ENCODE peak calls at places on chromosome 15, in ten cellular contexts. P is endodermal cell, M is sigmoid colon, K is right lobe of liver, N is PC-9, F is A673, C is pancreas, X is brain microvascular endothelial cell, H is neural progenitor cell, T is upper lobe of right lung. Y is an unnamed sample. For H3K27me3, the result is how much of the 10 kb centered on the place peaks cover.

GRCh38 chr15:88256261-88257230 is at the start of gene NTRK3:
- DNase-seq in P (peak), M (no peak), K (no peak), N (no peak), F (peak), C (no peak), T (peak), X (no peak), H (peak), Y (no peak)

GRCh38 chr15:58036579-58036978 is 28.9 kb downstream of the ALDH1A2 start:
- DNase-seq in K (no peak), P (no peak), C (no peak), X (no peak), H (no peak), N (no peak), M (no peak), F (no peak), T (no peak), Y (no peak)

GRCh38 chr15:94381384-94381783 is 150.0 kb downstream of the MCTP2 start:
- DNase-seq in X (no peak), H (no peak), K (no peak), P (peak), N (no peak), T (no peak), C (no peak), F (no peak), M (no peak), Y (no peak)

GRCh38 chr15:69853572-69853971 is 244.1 kb downstream of the TLE3 start:
- DNase-seq in H (peak), N (peak), F (peak), T (no peak), K (no peak), X (peak), M (no peak), P (peak), C (no peak), Y (no peak)

GRCh38 chr15:67175643-67176071 is 78.8 kb downstream of the AAGAB start:
- DNase-seq in M (peak), X (no peak), T (no peak), K (peak), P (peak), F (peak), C (no peak), N (no peak), H (no peak), Y (no peak)

GRCh38 chr15:40941528-40942336 is 11.5 kb upstream of the CHAC1 start:
- DNase-seq in N (peak), F (peak), C (peak), K (peak), X (no peak), P (peak), H (peak), T (peak), M (peak), Y (peak)

GRCh38 chr15:29143909-29144308 is 125.7 kb downstream of the NSMCE3 start:
- DNase-seq in K (no peak), M (no peak), N (no peak), H (no peak), P (no peak), T (no peak), C (no peak), X (peak), F (peak), Y (no peak)

GRCh38 chr15:33149919-33150318 is 44.6 kb downstream of the FMN1 start:
- DNase-seq in H (no peak), T (no peak), F (no peak), M (no peak), X (no peak), C (no peak), N (peak), P (no peak), K (no peak), Y (no peak)

GRCh38 chr15:101190196-101190595 is 61.7 kb downstream of the CHSY1 start:
- DNase-seq in C (no peak), K (no peak), X (no peak), H (no peak), M (no peak), F (no peak), P (no peak), T (no peak), N (no peak), Y (no peak)

GRCh38 chr15:61530769-61531168 is 301.7 kb upstream of the RORA start:
- DNase-seq in M (no peak), N (no peak), C (no peak), K (no peak), H (peak), P (peak), T (no peak), F (peak), X (no peak), Y (no peak)

GRCh38 chr15:100241572-100242479 is 99.9 kb downstream of the ADAMTS17 start:
- DNase-seq in H (peak), P (peak), K (peak), T (no peak), X (peak), N (peak), F (no peak), M (no peak), C (no peak), Y (no peak)

GRCh38 chr15:100714034-100714748 is 111.8 kb downstream of the ASB7 start:
- DNase-seq in N (no peak), T (no peak), M (peak), K (no peak), C (no peak), P (no peak), F (no peak), X (no peak), H (no peak), Y (no peak)

GRCh38 chr15:78360426-78360825 is 20.3 kb downstream of the CRABP1 start:
- DNase-seq in K (no peak), N (no peak), M (peak), P (no peak), F (peak), T (no peak), H (peak), X (no peak), C (no peak), Y (no peak)

GRCh38 chr15:23877502-23878412 is 190.7 kb upstream of the NDN start:
- DNase-seq in P (peak), T (peak), F (peak), H (peak), X (no peak), N (no peak), M (no peak), C (peak), K (peak), Y (no peak)

GRCh38 chr15:76953913-76954312 is 22.4 kb downstream of the RCN2 start:
- DNase-seq in C (no peak), F (no peak), H (no peak), N (no peak), P (no peak), X (no peak), T (no peak), M (no peak), K (no peak), Y (no peak)

GRCh38 chr15:75089781-75090734 is 66.7 kb downstream of the PPCDC start:
- DNase-seq in X (peak), K (peak), H (no peak), F (no peak), T (no peak), C (no peak), P (no peak), N (peak), M (peak), Y (no peak)

GRCh38 chr15:99931703-99932603 is 198.7 kb upstream of the LYSMD4 start:
- DNase-seq in C (no peak), N (no peak), T (no peak), F (no peak), H (no peak), P (peak), K (no peak), X (no peak), M (no peak), Y (no peak)

GRCh38 chr15:63503739-63504246 is 600 bp upstream of the USP3 start:
- DNase-seq in X (peak), M (peak), P (peak), N (peak), H (no peak), K (peak), C (peak), T (no peak), F (peak), Y (no peak)

GRCh38 chr15:78540955-78541743 is 905 bp downstream of the PSMA4 start:
- DNase-seq in M (no peak), F (peak), P (no peak), T (no peak), X (no peak), N (no peak), K (no peak), H (no peak), C (no peak), Y (no peak)

GRCh38 chr15:74763416-74763815 is 14.8 kb downstream of the CYP1A2 start:
- DNase-seq in F (no peak), K (no peak), X (no peak), T (peak), H (no peak), C (no peak), M (no peak), P (peak), N (no peak), Y (no peak)

GRCh38 chr15:67914537-67915373 is 74.9 kb upstream of the RNU6-1 start:
- DNase-seq in C (peak), H (peak), N (no peak), M (peak), X (peak), F (no peak), K (peak), P (peak), T (peak), Y (no peak)

GRCh38 chr15:73239564-73240208 is 129.1 kb downstream of the HCN4 start:
- DNase-seq in C (no peak), T (no peak), H (peak), K (no peak), X (peak), P (peak), N (no peak), F (no peak), M (no peak), Y (no peak)

GRCh38 chr15:74842581-74843444 is at the start of gene ULK3:
- DNase-seq in F (peak), P (peak), X (peak), C (peak), H (peak), N (peak), T (peak), M (peak), K (peak), Y (peak)

GRCh38 chr15:79644091-79644490 is 212.0 kb downstream of the MINAR1 start:
- DNase-seq in X (peak), F (peak), M (no peak), K (no peak), C (no peak), N (no peak), H (no peak), P (no peak), T (no peak), Y (no peak)

GRCh38 chr15:38687340-38687739 is 122.7 kb upstream of the RASGRP1 start:
- DNase-seq in F (no peak), X (no peak), T (no peak), K (no peak), N (no peak), C (no peak), M (no peak), P (no peak), H (no peak), Y (no peak)

DNA sequence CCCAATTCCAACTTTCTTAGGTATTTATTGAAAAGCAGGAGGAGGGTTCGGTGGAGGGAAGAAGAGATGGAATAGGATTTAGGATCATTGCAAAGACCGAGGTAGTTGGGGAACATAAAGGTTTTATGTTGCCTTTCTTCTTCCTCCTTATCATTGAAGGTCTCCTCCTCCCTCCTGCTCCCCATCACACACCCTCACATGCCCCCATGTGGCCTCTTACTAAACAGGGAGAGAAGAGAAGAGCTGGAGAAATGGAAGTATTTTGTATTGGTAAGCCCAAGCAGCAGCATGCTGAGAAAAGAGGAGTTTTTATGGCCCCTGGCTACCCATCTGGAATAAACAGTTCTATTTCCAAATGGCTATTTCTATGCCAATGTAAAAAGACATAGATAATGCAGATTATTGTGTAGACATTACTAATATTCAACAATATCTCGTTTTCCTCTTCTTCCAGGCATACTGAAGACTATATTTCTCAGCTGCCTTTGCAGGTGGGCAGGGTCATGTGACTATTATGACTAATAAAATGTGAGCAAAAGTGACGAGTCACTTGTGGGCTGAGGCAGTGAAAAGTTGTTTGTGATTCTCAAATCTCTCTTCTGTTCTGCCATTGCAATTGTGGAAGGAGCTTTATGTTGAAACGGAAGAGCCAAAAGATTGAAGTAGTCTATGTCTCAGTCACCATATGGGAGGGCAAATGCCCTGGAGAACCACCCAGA is 5.2 kb upstream of the GPR176 start:
- DNase-seq in M (no peak), N (no peak), X (peak), K (no peak), P (no peak), F (peak), T (no peak), C (no peak), H (peak), Y (no peak)
- TF ChIP-seq CTCF in M (no peak), N (no peak), X (no peak), K (no peak), P (peak), F (no peak), T (no peak), C (no peak), H (no peak), Y (no peak)

DNA sequence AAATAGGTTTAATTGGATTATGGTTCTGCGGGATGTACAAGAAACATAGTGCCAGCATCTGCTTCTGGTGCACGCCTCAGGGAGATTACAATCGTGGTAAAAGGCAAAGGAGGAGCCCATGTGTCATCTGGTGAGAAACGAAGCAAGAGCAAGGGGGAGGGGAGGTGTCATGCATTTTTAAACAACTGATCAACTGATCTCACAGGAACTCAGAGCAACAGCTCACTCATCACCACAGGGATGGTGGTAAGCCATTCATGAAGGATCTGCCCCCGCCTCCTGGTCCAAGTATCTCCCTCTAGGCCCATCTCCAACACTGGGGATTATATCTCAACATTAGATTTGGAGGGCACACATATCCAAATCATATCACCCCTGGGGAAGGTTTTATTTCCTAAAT is 42.1 kb upstream of the FGF7 start:
- DNase-seq in F (no peak), X (no peak), H (peak), K (no peak), N (no peak), M (no peak), T (no peak), C (no peak), P (peak), Y (no peak)
- H3K4me3 ChIP-seq in F (no peak), X (no peak), H (no peak), K (no peak), N (no peak), M (no peak), T (no peak), C (no peak), P (no peak), Y (no peak)

GRCh38 chr15:81278306-81279029 is 45.5 kb downstream of the STARD5 start:
- DNase-seq in P (no peak), C (no peak), N (no peak), T (no peak), H (no peak), F (no peak), M (no peak), K (no peak), X (no peak), Y (no peak)
- H3K27me3 ChIP-seq in P (under half), C (under half), N (under half), T (under half), H (under half), F (under half), M (under half), K (under half), X (under half), Y (under half)

GRCh38 chr15:31145271-31145911 is 43.9 kb upstream of the TRPM1 start:
- DNase-seq in T (no peak), F (no peak), X (no peak), C (no peak), N (no peak), M (no peak), P (no peak), H (no peak), K (no peak), Y (no peak)
- TF ChIP-seq CTCF in T (no peak), F (peak), X (no peak), C (no peak), N (no peak), M (no peak), P (peak), H (peak), K (peak), Y (no peak)

GRCh38 chr15:44727462-44728231 is 8.7 kb upstream of the TRIM69 start:
- DNase-seq in X (no peak), C (no peak), P (no peak), F (no peak), N (no peak), T (no peak), H (no peak), K (no peak), M (no peak), Y (no peak)

GRCh38 chr15:44729394-44729913 is 6.9 kb upstream of the TRIM69 start:
- DNase-seq in T (peak), C (peak), M (no peak), H (peak), K (peak), F (peak), P (no peak), N (no peak), X (no peak), Y (no peak)

GRCh38 chr15:44726136-44726535 is 10.2 kb upstream of the TRIM69 start:
- DNase-seq in H (no peak), K (no peak), M (no peak), P (no peak), C (no peak), N (no peak), T (no peak), X (no peak), F (peak), Y (no peak)

GRCh38 chr15:44728576-44729393 is 7.5 kb upstream of the TRIM69 start:
- DNase-seq in H (peak), K (peak), F (peak), M (peak), C (peak), N (peak), X (peak), T (peak), P (peak), Y (peak)

DNA sequence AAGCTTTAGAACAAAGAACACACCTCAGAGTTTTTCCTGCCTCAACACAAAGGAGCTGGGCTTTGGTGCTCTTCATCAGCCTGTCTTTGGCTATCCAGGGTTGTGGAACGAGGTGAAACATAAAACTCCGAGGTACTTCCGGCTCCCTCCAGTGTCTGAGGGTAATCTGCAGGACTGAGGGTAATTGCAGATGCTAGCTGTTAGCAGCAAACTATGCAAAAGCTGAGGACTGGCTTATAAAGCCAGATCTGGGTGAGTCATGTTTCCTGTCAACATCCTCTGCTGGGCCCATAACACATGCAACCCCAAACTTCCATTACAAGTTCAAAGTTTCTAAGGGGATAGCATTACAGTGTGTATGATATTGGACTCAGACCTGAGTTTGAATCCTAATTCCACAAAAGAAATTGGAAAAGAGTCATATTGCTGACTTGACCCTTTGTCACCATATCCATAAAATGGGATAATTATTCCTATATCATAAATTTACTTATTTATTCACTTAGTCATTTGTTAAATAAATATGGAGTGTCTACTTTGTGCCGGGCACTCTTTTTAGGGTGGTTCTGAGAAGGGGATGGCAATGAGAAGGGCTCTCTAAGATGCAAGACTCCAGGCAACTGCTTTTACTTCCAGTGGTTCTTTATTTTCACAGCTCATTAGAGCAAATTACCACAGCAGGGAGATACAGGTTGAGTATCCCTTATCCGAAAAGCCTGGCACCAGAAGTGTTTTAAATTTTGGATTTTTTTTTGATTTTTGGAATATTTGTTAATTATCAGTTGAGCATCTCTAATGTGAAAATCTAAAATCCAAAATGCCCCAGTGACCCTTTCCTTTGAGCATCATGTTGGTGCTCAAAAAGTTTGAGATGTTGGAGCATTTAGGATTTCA is 9.5 kb upstream of the TRIM69 start:
- DNase-seq in F (peak), K (no peak), C (no peak), M (peak), H (no peak), X (peak), P (peak), T (no peak), N (peak), Y (peak)
- H3K4me3 ChIP-seq in F (peak), K (no peak), C (no peak), M (no peak), H (no peak), X (no peak), P (no peak), T (peak), N (no peak), Y (peak)

DNA sequence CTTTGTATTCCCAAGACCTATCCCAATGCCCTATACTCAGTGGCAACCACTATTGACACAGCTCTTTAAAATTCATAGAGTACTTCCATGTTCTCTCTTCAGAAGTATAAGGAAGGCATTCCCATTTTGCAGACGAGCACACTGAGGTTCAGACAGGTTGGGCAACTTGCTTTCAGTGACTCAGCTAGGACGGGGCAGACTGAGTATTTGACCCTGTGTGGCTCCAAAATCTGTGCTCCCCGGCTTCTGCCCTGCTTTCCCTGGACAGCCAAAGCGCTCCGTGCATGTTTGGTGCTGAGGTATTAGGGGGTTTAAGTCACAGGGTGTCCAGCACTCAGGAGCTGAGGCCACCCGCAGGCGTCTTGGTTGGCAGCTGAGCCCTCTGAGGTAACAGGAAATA is 59.5 kb downstream of the CEMIP start:
- DNase-seq in T (no peak), F (no peak), P (no peak), M (no peak), C (no peak), X (no peak), N (no peak), H (no peak), K (no peak), Y (no peak)
- H3K27me3 ChIP-seq in T (under half), F (under half), P (under half), M (under half), C (under half), X (under half), N (under half), H (under half), K (under half), Y (under half)